ENCODE peak calls at places on chromosomes 5 and 9, in seven cellular contexts. One of them, this sample, is unnamed.

GRCh38 chr5:170751631-170752030 is 31.9 kb upstream of the GABRP start:
- DNase-seq in MCF 10A: peak
- DNase-seq in smooth muscle cell of the brain vasculature: no peak
- DNase-seq in mucosa of descending colon: no peak
- DNase-seq in astrocyte of the spinal cord: no peak
- DNase-seq in choroid plexus epithelial cell: peak
- DNase-seq in ELR: no peak
- DNase-seq in this sample: no peak

GRCh38 chr9:108953983-108954574 is 19.9 kb downstream of the ABITRAM start:
- DNase-seq in MCF 10A: peak
- DNase-seq in smooth muscle cell of the brain vasculature: peak
- DNase-seq in mucosa of descending colon: peak
- DNase-seq in astrocyte of the spinal cord: peak
- DNase-seq in choroid plexus epithelial cell: peak
- DNase-seq in ELR: peak
- DNase-seq in this sample: no peak

GRCh38 chr9:70100362-70100761 is 56.7 kb downstream of the MAMDC2 start:
- DNase-seq in MCF 10A: no peak
- DNase-seq in smooth muscle cell of the brain vasculature: no peak
- DNase-seq in mucosa of descending colon: no peak
- DNase-seq in astrocyte of the spinal cord: no peak
- DNase-seq in choroid plexus epithelial cell: no peak
- DNase-seq in ELR: no peak
- DNase-seq in this sample: no peak

GRCh38 chr5:140202078-140202477 is 27.1 kb downstream of the CYSTM1 start:
- DNase-seq in MCF 10A: peak
- DNase-seq in smooth muscle cell of the brain vasculature: no peak
- DNase-seq in mucosa of descending colon: no peak
- DNase-seq in astrocyte of the spinal cord: peak
- DNase-seq in choroid plexus epithelial cell: no peak
- DNase-seq in ELR: peak
- DNase-seq in this sample: no peak

GRCh38 chr5:66655395-66656324 is 59.5 kb downstream of the MAST4 start:
- DNase-seq in MCF 10A: no peak
- DNase-seq in smooth muscle cell of the brain vasculature: peak
- DNase-seq in mucosa of descending colon: no peak
- DNase-seq in astrocyte of the spinal cord: peak
- DNase-seq in choroid plexus epithelial cell: peak
- DNase-seq in ELR: no peak
- DNase-seq in this sample: no peak

GRCh38 chr9:5870691-5871090 is 20.0 kb upstream of the MLANA start:
- DNase-seq in MCF 10A: peak
- DNase-seq in smooth muscle cell of the brain vasculature: no peak
- DNase-seq in mucosa of descending colon: peak
- DNase-seq in astrocyte of the spinal cord: no peak
- DNase-seq in choroid plexus epithelial cell: peak
- DNase-seq in ELR: no peak
- DNase-seq in this sample: peak

GRCh38 chr9:107650321-107650720 is 160.8 kb upstream of the KLF4 start:
- DNase-seq in MCF 10A: no peak
- DNase-seq in smooth muscle cell of the brain vasculature: no peak
- DNase-seq in mucosa of descending colon: no peak
- DNase-seq in astrocyte of the spinal cord: peak
- DNase-seq in choroid plexus epithelial cell: peak
- DNase-seq in ELR: peak
- DNase-seq in this sample: no peak

GRCh38 chr9:83449981-83450380 is 88.2 kb downstream of the FRMD3 start:
- DNase-seq in MCF 10A: no peak
- DNase-seq in smooth muscle cell of the brain vasculature: no peak
- DNase-seq in mucosa of descending colon: no peak
- DNase-seq in astrocyte of the spinal cord: no peak
- DNase-seq in choroid plexus epithelial cell: no peak
- DNase-seq in ELR: no peak
- DNase-seq in this sample: no peak

GRCh38 chr9:78601957-78602565 is 305.1 kb downstream of the PSAT1 start:
- DNase-seq in MCF 10A: peak
- DNase-seq in smooth muscle cell of the brain vasculature: peak
- DNase-seq in mucosa of descending colon: peak
- DNase-seq in astrocyte of the spinal cord: peak
- DNase-seq in choroid plexus epithelial cell: peak
- DNase-seq in ELR: peak
- DNase-seq in this sample: no peak

GRCh38 chr9:78695521-78695920 is 398.6 kb downstream of the PSAT1 start:
- DNase-seq in MCF 10A: no peak
- DNase-seq in smooth muscle cell of the brain vasculature: no peak
- DNase-seq in mucosa of descending colon: no peak
- DNase-seq in astrocyte of the spinal cord: no peak
- DNase-seq in choroid plexus epithelial cell: no peak
- DNase-seq in ELR: no peak
- DNase-seq in this sample: peak

GRCh38 chr9:89664896-89665329 is 60.1 kb downstream of the GADD45G start:
- DNase-seq in MCF 10A: no peak
- DNase-seq in smooth muscle cell of the brain vasculature: no peak
- DNase-seq in mucosa of descending colon: peak
- DNase-seq in astrocyte of the spinal cord: no peak
- DNase-seq in choroid plexus epithelial cell: no peak
- DNase-seq in ELR: no peak
- DNase-seq in this sample: peak

GRCh38 chr9:93701494-93702218 is 125.3 kb downstream of the PHF2 start:
- DNase-seq in MCF 10A: no peak
- DNase-seq in smooth muscle cell of the brain vasculature: no peak
- DNase-seq in mucosa of descending colon: no peak
- DNase-seq in astrocyte of the spinal cord: no peak
- DNase-seq in choroid plexus epithelial cell: no peak
- DNase-seq in ELR: no peak
- DNase-seq in this sample: no peak

GRCh38 chr9:86098793-86099694 is at the start of gene GOLM1:
- DNase-seq in MCF 10A: peak
- DNase-seq in smooth muscle cell of the brain vasculature: no peak
- DNase-seq in mucosa of descending colon: peak
- DNase-seq in astrocyte of the spinal cord: peak
- DNase-seq in choroid plexus epithelial cell: peak
- DNase-seq in ELR: peak
- DNase-seq in this sample: peak

GRCh38 chr5:160181965-160182622 is 47.2 kb upstream of the FABP6 start:
- DNase-seq in MCF 10A: no peak
- DNase-seq in smooth muscle cell of the brain vasculature: no peak
- DNase-seq in mucosa of descending colon: no peak
- DNase-seq in astrocyte of the spinal cord: no peak
- DNase-seq in choroid plexus epithelial cell: no peak
- DNase-seq in ELR: peak
- DNase-seq in this sample: no peak

GRCh38 chr9:130542038-130542437 is 37.3 kb upstream of the FUBP3 start:
- DNase-seq in MCF 10A: no peak
- DNase-seq in smooth muscle cell of the brain vasculature: no peak
- DNase-seq in mucosa of descending colon: no peak
- DNase-seq in astrocyte of the spinal cord: no peak
- DNase-seq in choroid plexus epithelial cell: no peak
- DNase-seq in ELR: no peak
- DNase-seq in this sample: no peak

GRCh38 chr9:34372598-34373011 is 4.1 kb downstream of the MYORG start:
- DNase-seq in MCF 10A: no peak
- DNase-seq in smooth muscle cell of the brain vasculature: no peak
- DNase-seq in mucosa of descending colon: no peak
- DNase-seq in astrocyte of the spinal cord: no peak
- DNase-seq in choroid plexus epithelial cell: peak
- DNase-seq in ELR: no peak
- DNase-seq in this sample: no peak

GRCh38 chr9:70881321-70881720 is 240.1 kb downstream of the TRPM3 start:
- DNase-seq in MCF 10A: no peak
- DNase-seq in smooth muscle cell of the brain vasculature: no peak
- DNase-seq in mucosa of descending colon: no peak
- DNase-seq in astrocyte of the spinal cord: no peak
- DNase-seq in choroid plexus epithelial cell: no peak
- DNase-seq in ELR: no peak
- DNase-seq in this sample: no peak

GRCh38 chr5:83375049-83375710 is 96.4 kb upstream of the VCAN start:
- DNase-seq in MCF 10A: no peak
- DNase-seq in smooth muscle cell of the brain vasculature: no peak
- DNase-seq in mucosa of descending colon: no peak
- DNase-seq in astrocyte of the spinal cord: peak
- DNase-seq in choroid plexus epithelial cell: peak
- DNase-seq in ELR: no peak
- DNase-seq in this sample: no peak

GRCh38 chr5:947626-948471 is 55.2 kb downstream of the TRIP13 start:
- DNase-seq in MCF 10A: no peak
- DNase-seq in smooth muscle cell of the brain vasculature: no peak
- DNase-seq in mucosa of descending colon: no peak
- DNase-seq in astrocyte of the spinal cord: no peak
- DNase-seq in choroid plexus epithelial cell: no peak
- DNase-seq in ELR: no peak
- DNase-seq in this sample: no peak

GRCh38 chr5:145129797-145130196 is 705.3 kb downstream of the PRELID2 start:
- DNase-seq in MCF 10A: no peak
- DNase-seq in smooth muscle cell of the brain vasculature: no peak
- DNase-seq in mucosa of descending colon: no peak
- DNase-seq in astrocyte of the spinal cord: no peak
- DNase-seq in choroid plexus epithelial cell: no peak
- DNase-seq in ELR: no peak
- DNase-seq in this sample: no peak

GRCh38 chr5:143552680-143553079 is 149.2 kb upstream of the NR3C1 start:
- DNase-seq in MCF 10A: no peak
- DNase-seq in smooth muscle cell of the brain vasculature: no peak
- DNase-seq in mucosa of descending colon: no peak
- DNase-seq in astrocyte of the spinal cord: no peak
- DNase-seq in choroid plexus epithelial cell: no peak
- DNase-seq in ELR: no peak
- DNase-seq in this sample: no peak

GRCh38 chr5:94849821-94850736 is 231.6 kb downstream of the SLF1 start:
- DNase-seq in MCF 10A: peak
- DNase-seq in smooth muscle cell of the brain vasculature: no peak
- DNase-seq in mucosa of descending colon: no peak
- DNase-seq in astrocyte of the spinal cord: peak
- DNase-seq in choroid plexus epithelial cell: peak
- DNase-seq in ELR: peak
- DNase-seq in this sample: no peak

GRCh38 chr5:40652441-40653220 is 27.1 kb upstream of the PTGER4 start:
- DNase-seq in MCF 10A: no peak
- DNase-seq in smooth muscle cell of the brain vasculature: no peak
- DNase-seq in mucosa of descending colon: peak
- DNase-seq in astrocyte of the spinal cord: no peak
- DNase-seq in choroid plexus epithelial cell: no peak
- DNase-seq in ELR: no peak
- DNase-seq in this sample: no peak

GRCh38 chr9:18890372-18890771 is 142.6 kb downstream of the SAXO1 start:
- DNase-seq in MCF 10A: peak
- DNase-seq in smooth muscle cell of the brain vasculature: no peak
- DNase-seq in mucosa of descending colon: no peak
- DNase-seq in astrocyte of the spinal cord: peak
- DNase-seq in choroid plexus epithelial cell: peak
- DNase-seq in ELR: peak
- DNase-seq in this sample: no peak

GRCh38 chr9:126419475-126419874 is 92.8 kb downstream of the MVB12B start:
- DNase-seq in MCF 10A: no peak
- DNase-seq in smooth muscle cell of the brain vasculature: no peak
- DNase-seq in mucosa of descending colon: no peak
- DNase-seq in astrocyte of the spinal cord: peak
- DNase-seq in choroid plexus epithelial cell: no peak
- DNase-seq in ELR: no peak
- DNase-seq in this sample: no peak

This sample was measured in kidney.